ENCODE peak calls at places on chromosomes 4 and X, in five cellular contexts. One of them, this sample, is unnamed.
A peak's percentile ranks its signal among the peaks of the same experiment; 100 is the strongest.

GRCh38 chr4:110622841-110623709 is at the start of gene PITX2:
- DNase-seq in effector memory CD8-positive, alpha-beta T cell: no peak
- DNase-seq in fibroblast of lung: peak; percentile 84
- DNase-seq in heart right ventricle: peak; percentile 67
- DNase-seq in endothelial cell: peak; percentile 99
- DNase-seq in this sample: peak; percentile 57

GRCh38 chrX:65587616-65588526 is 53.3 kb upstream of the LAS1L start:
- DNase-seq in effector memory CD8-positive, alpha-beta T cell: no peak
- DNase-seq in fibroblast of lung: peak; percentile 80
- DNase-seq in heart right ventricle: peak; percentile 78
- DNase-seq in endothelial cell: no peak
- DNase-seq in this sample: peak; percentile 58

GRCh38 chr4:186792994-186793393 is 69.3 kb upstream of the FAT1 start:
- DNase-seq in effector memory CD8-positive, alpha-beta T cell: no peak
- DNase-seq in fibroblast of lung: peak; percentile 94
- DNase-seq in heart right ventricle: no peak
- DNase-seq in endothelial cell: no peak
- DNase-seq in this sample: peak; percentile 95

GRCh38 chrX:46165411-46165810 is 379.8 kb downstream of the ZNF674 start:
- DNase-seq in effector memory CD8-positive, alpha-beta T cell: no peak
- DNase-seq in fibroblast of lung: peak; percentile 6
- DNase-seq in heart right ventricle: no peak
- DNase-seq in endothelial cell: no peak
- DNase-seq in this sample: peak; percentile 3

GRCh38 chr4:127604949-127605709 is 27.6 kb upstream of the INTU start:
- DNase-seq in effector memory CD8-positive, alpha-beta T cell: no peak
- DNase-seq in fibroblast of lung: peak; percentile 73
- DNase-seq in heart right ventricle: no peak
- DNase-seq in endothelial cell: no peak
- DNase-seq in this sample: peak; percentile 65

GRCh38 chr4:75490155-75490554 is 24.0 kb downstream of the RCHY1 start:
- DNase-seq in effector memory CD8-positive, alpha-beta T cell: no peak
- DNase-seq in fibroblast of lung: peak; percentile 75
- DNase-seq in heart right ventricle: no peak
- DNase-seq in endothelial cell: no peak
- DNase-seq in this sample: peak; percentile 70

GRCh38 chr4:13349096-13349495 is 135.0 kb downstream of the RAB28 start:
- DNase-seq in effector memory CD8-positive, alpha-beta T cell: no peak
- DNase-seq in fibroblast of lung: no peak
- DNase-seq in heart right ventricle: no peak
- DNase-seq in endothelial cell: no peak
- DNase-seq in this sample: peak; percentile 4

GRCh38 chrX:19360903-19361302 is 17.2 kb downstream of the PDHA1 start:
- DNase-seq in effector memory CD8-positive, alpha-beta T cell: no peak
- DNase-seq in fibroblast of lung: no peak
- DNase-seq in heart right ventricle: no peak
- DNase-seq in endothelial cell: no peak
- DNase-seq in this sample: no peak

GRCh38 chr4:52836653-52837052 is 25.5 kb upstream of the RASL11B start:
- DNase-seq in effector memory CD8-positive, alpha-beta T cell: no peak
- DNase-seq in fibroblast of lung: no peak
- DNase-seq in heart right ventricle: no peak
- DNase-seq in endothelial cell: no peak
- DNase-seq in this sample: peak; percentile 35

GRCh38 chrX:10246846-10247245 is 90.1 kb downstream of the CLCN4 start:
- DNase-seq in effector memory CD8-positive, alpha-beta T cell: no peak
- DNase-seq in fibroblast of lung: no peak
- DNase-seq in heart right ventricle: no peak
- DNase-seq in endothelial cell: no peak
- DNase-seq in this sample: no peak

GRCh38 chr4:83170952-83171399 is 56.4 kb upstream of the PLAC8 start:
- DNase-seq in effector memory CD8-positive, alpha-beta T cell: no peak
- DNase-seq in fibroblast of lung: no peak
- DNase-seq in heart right ventricle: no peak
- DNase-seq in endothelial cell: no peak
- DNase-seq in this sample: no peak

This sample was measured in choroid plexus epithelial cell.